ENCODE peak calls at places on chromosomes 6 and 20, in five cellular contexts. V is memory B cell, A is glutamatergic neuron, U is omental fat pad, Q is kidney glomerular epithelial cell. S is an unnamed sample.
A peak's percentile ranks its signal among the peaks of the same experiment; 100 is the strongest.

GRCh38 chr6:118558811-118559217 is 10.7 kb downstream of the PLN start:
- DNase-seq in Q (no peak), V (no peak), U (no peak), A (no peak), S (peak; percentile 12)

GRCh38 chr20:46375771-46376170 is 30.6 kb downstream of the ELMO2 start:
- DNase-seq in U (no peak), Q (peak; percentile 84), V (no peak), A (no peak), S (no peak)

GRCh38 chr20:39874049-39874893 is 814.8 kb downstream of the MAFB start:
- DNase-seq in Q (peak; percentile 58), V (peak; percentile 60), U (peak; percentile 50), A (peak; percentile 78), S (peak; percentile 87)

GRCh38 chr6:166307981-166308768 is at the start of gene PRR18:
- DNase-seq in U (no peak), A (peak; percentile 57), Q (no peak), V (peak; percentile 48), S (peak; percentile 81)

GRCh38 chr6:35833534-35833933 is 28.4 kb downstream of the LHFPL5 start:
- DNase-seq in V (no peak), U (no peak), A (no peak), Q (no peak), S (no peak)

GRCh38 chr6:118100763-118101162 is 193.7 kb downstream of the SLC35F1 start:
- DNase-seq in A (no peak), V (no peak), U (no peak), Q (no peak), S (no peak)

GRCh38 chr20:43409041-43409913 is 48.4 kb upstream of the SRSF6 start:
- DNase-seq in U (no peak), A (peak; percentile 39), Q (no peak), V (no peak), S (peak; percentile 42)

GRCh38 chr20:2006452-2007381 is 12.9 kb upstream of the PDYN start:
- DNase-seq in U (no peak), A (peak; percentile 63), Q (peak; percentile 16), V (no peak), S (peak; percentile 50)

GRCh38 chr6:43428112-43428570 is 800 bp downstream of the ABCC10 start:
- DNase-seq in V (no peak), A (no peak), Q (no peak), U (no peak), S (peak; percentile 14)

GRCh38 chr6:156256161-156256560 is 521.0 kb upstream of the ARID1B start:
- DNase-seq in V (no peak), A (no peak), Q (no peak), U (no peak), S (no peak)

GRCh38 chr6:112384511-112384910 is 37.4 kb downstream of the RFPL4B start:
- DNase-seq in V (no peak), U (no peak), Q (no peak), A (no peak), S (no peak)

GRCh38 chr6:6006428-6007310 is at the start of gene NRN1:
- DNase-seq in A (peak; percentile 31), Q (no peak), V (no peak), U (no peak), S (peak; percentile 21)

GRCh38 chr6:168619560-168620314 is 178.8 kb downstream of the SMOC2 start:
- DNase-seq in U (no peak), A (no peak), Q (no peak), V (no peak), S (no peak)

GRCh38 chr6:48560408-48560807 is 449.4 kb upstream of the PTCHD4 start:
- DNase-seq in A (no peak), U (no peak), V (no peak), Q (peak; percentile 25), S (no peak)

GRCh38 chr20:49030954-49031619 is 15.0 kb upstream of the CSE1L start:
- DNase-seq in U (no peak), Q (no peak), A (no peak), V (no peak), S (no peak)

GRCh38 chr6:160027076-160027475 is 58.2 kb downstream of the IGF2R start:
- DNase-seq in A (no peak), U (no peak), Q (no peak), V (no peak), S (no peak)

GRCh38 chr6:140729521-140729920 is 1355.1 kb upstream of the CITED2 start:
- DNase-seq in Q (no peak), V (no peak), U (no peak), A (no peak), S (no peak)

GRCh38 chr6:25962368-25963127 is at the start of gene TRIM38:
- DNase-seq in V (peak; percentile 69), Q (peak; percentile 79), U (peak; percentile 42), A (no peak), S (peak; percentile 92)

S was measured in GM12865.